ENCODE peak calls at places on chromosomes 7 and 10, in six cellular contexts. W, D, E, Q, Z and T are unnamed samples. For H3K4me1, the result is how much of the 10 kb centered on the place peaks cover.

GRCh38 chr7:31782411-31782991 is 95.5 kb downstream of the PPP1R17 start:
- DNase-seq in W (no peak), D (peak), E (peak), Q (peak), Z (no peak), T (no peak)

GRCh38 chr7:94003446-94004023 is 620 bp downstream of the BET1 start:
- DNase-seq in W (no peak), D (no peak), E (peak), Q (peak), Z (no peak), T (no peak)

GRCh38 chr10:112374724-112375541 is 1.0 kb downstream of the ACSL5 start:
- DNase-seq in W (no peak), D (no peak), E (no peak), Q (no peak), Z (no peak), T (no peak)

GRCh38 chr7:121016976-121017375 is 28.5 kb downstream of the CPED1 start:
- DNase-seq in W (no peak), D (no peak), E (no peak), Q (peak), Z (no peak), T (no peak)

GRCh38 chr7:151388007-151388297 is 21.9 kb downstream of the WDR86 start:
- DNase-seq in W (no peak), D (no peak), E (no peak), Q (no peak), Z (no peak), T (no peak)

GRCh38 chr10:101889256-101890210 is 45.9 kb upstream of the KCNIP2 start:
- DNase-seq in W (peak), D (peak), E (peak), Q (peak), Z (peak), T (peak)

GRCh38 chr7:22346383-22347107 is 10.4 kb downstream of the RAPGEF5 start:
- DNase-seq in W (no peak), D (no peak), E (no peak), Q (no peak), Z (no peak), T (no peak)

GRCh38 chr7:82926477-82926876 is 236.2 kb downstream of the PCLO start:
- DNase-seq in W (no peak), D (no peak), E (peak), Q (no peak), Z (no peak), T (no peak)

GRCh38 chr10:11551915-11552602 is 59.4 kb downstream of the USP6NL start:
- DNase-seq in W (no peak), D (no peak), E (no peak), Q (peak), Z (no peak), T (no peak)

GRCh38 chr10:30219977-30220751 is 128.9 kb downstream of the MTPAP start:
- DNase-seq in W (no peak), D (no peak), E (peak), Q (peak), Z (no peak), T (no peak)

GRCh38 chr7:157431173-157431950 is 94.6 kb downstream of the DNAJB6 start:
- DNase-seq in W (no peak), D (peak), E (no peak), Q (no peak), Z (no peak), T (peak)

GRCh38 chr10:23994459-23995046 is 214.4 kb upstream of the KIAA1217 start:
- DNase-seq in W (peak), D (peak), E (peak), Q (peak), Z (no peak), T (peak)

GRCh38 chr10:53209941-53210611 is 437.5 kb upstream of the MBL2 start:
- DNase-seq in W (no peak), D (no peak), E (peak), Q (peak), Z (no peak), T (no peak)

GRCh38 chr10:8058274-8059111 is 4.0 kb downstream of the GATA3 start:
- DNase-seq in W (no peak), D (no peak), E (no peak), Q (no peak), Z (no peak), T (no peak)

GRCh38 chr10:75019360-75019759 is 92.1 kb upstream of the SAMD8 start:
- DNase-seq in W (no peak), D (no peak), E (no peak), Q (peak), Z (no peak), T (no peak)

GRCh38 chr10:7288060-7288690 is 122.7 kb downstream of the SFMBT2 start:
- DNase-seq in W (no peak), D (no peak), E (no peak), Q (no peak), Z (no peak), T (no peak)

GRCh38 chr10:117755615-117756014 is 213.1 kb downstream of the EMX2 start:
- DNase-seq in W (no peak), D (no peak), E (no peak), Q (no peak), Z (no peak), T (no peak)

GRCh38 chr10:10078476-10078875 is 939.2 kb upstream of the CELF2 start:
- DNase-seq in W (no peak), D (no peak), E (no peak), Q (no peak), Z (no peak), T (no peak)

GRCh38 chr10:79013406-79013805 is 55.4 kb upstream of the ZMIZ1 start:
- DNase-seq in W (no peak), D (no peak), E (no peak), Q (no peak), Z (no peak), T (no peak)

GRCh38 chr10:90051053-90051452 is 349.7 kb downstream of the KIF20B start:
- DNase-seq in W (no peak), D (no peak), E (no peak), Q (no peak), Z (no peak), T (no peak)

GRCh38 chr7:42952328-42952727 is 20.2 kb downstream of the MRPL32 start:
- DNase-seq in W (no peak), D (no peak), E (no peak), Q (no peak), Z (no peak), T (no peak)

GRCh38 chr10:1199345-1199673 is 143.1 kb downstream of the WDR37 start:
- DNase-seq in W (no peak), D (peak), E (no peak), Q (no peak), Z (no peak), T (no peak)

GRCh38 chr7:99563650-99564049 is 5.2 kb downstream of the ZNF655 start:
- DNase-seq in W (no peak), D (no peak), E (no peak), Q (peak), Z (no peak), T (no peak)

GRCh38 chr7:140534743-140535142 is 55.4 kb upstream of the MKRN1 start:
- DNase-seq in W (peak), D (no peak), E (no peak), Q (no peak), Z (no peak), T (no peak)

GRCh38 chr10:43106256-43107091 is 29.6 kb downstream of the RET start:
- DNase-seq in W (no peak), D (no peak), E (no peak), Q (no peak), Z (no peak), T (no peak)

GRCh38 chr7:20441346-20441745 is 110.6 kb downstream of the ITGB8 start:
- DNase-seq in W (no peak), D (no peak), E (no peak), Q (no peak), Z (no peak), T (no peak)

GRCh38 chr10:29199344-29199743 is 89.5 kb upstream of the LYZL1 start:
- DNase-seq in W (no peak), D (no peak), E (peak), Q (no peak), Z (no peak), T (no peak)

GRCh38 chr7:29795696-29796095 is 10.6 kb upstream of the WIPF3 start:
- DNase-seq in W (no peak), D (no peak), E (no peak), Q (no peak), Z (no peak), T (no peak)
- H3K4me1 ChIP-seq in W (under half), D (under half), E (under half), Q (under half), Z (under half), T (under half)

DNA sequence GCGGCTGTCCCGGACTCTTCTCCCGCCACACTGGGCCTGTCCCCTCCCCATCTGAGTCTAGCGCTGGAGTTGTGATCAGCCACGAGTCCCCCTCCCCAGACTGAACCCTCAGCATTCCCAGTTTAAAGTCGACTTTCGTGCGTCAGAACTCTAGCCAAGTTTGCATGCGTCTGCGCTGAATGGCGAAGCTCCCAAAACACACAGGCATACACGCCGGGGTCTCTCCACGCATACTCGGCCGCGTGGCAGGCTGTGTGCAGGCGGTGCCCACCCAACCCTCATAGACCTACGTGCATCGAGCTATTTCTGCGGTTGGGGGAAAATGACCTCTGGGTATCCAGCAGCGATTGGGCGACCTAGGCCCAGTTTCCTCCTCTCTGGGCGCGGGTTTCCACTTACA is 2.3 kb upstream of the HMX3 start:
- DNase-seq in W (no peak), D (no peak), E (no peak), Q (no peak), Z (no peak), T (no peak)
- H3K4me1 ChIP-seq in W (under half), D (under half), E (under half), Q (under half), Z (under half), T (under half)

GRCh38 chr7:96308950-96309263 is 13.0 kb downstream of the SLC25A13 start:
- DNase-seq in W (no peak), D (no peak), E (no peak), Q (no peak), Z (no peak), T (no peak)
- H3K4me1 ChIP-seq in W (under half), D (under half), E (under half), Q (under half), Z (under half), T (half or more)

DNA sequence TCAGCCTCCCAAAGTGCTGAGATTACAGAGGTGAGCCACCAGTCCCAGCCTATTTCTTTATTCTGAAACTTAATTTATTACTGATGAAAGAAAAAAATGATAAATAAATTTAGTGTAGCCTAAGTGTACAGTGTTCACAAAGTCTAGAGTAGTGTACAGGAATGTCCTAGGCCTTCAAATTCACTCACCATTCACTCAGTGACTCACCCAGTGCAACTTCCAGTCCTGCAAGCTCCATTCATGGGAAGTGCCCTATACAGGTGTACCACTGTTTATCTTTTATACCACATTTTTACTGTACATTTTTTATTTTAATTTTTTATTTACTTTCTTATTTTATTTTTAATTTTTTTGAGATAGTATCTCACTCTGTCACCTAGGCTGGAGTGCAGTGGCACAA is 12.2 kb downstream of the MRLN start:
- DNase-seq in W (no peak), D (no peak), E (no peak), Q (no peak), Z (no peak), T (no peak)
- H3K4me1 ChIP-seq in W (under half), D (under half), E (under half), Q (under half), Z (under half), T (under half)

DNA sequence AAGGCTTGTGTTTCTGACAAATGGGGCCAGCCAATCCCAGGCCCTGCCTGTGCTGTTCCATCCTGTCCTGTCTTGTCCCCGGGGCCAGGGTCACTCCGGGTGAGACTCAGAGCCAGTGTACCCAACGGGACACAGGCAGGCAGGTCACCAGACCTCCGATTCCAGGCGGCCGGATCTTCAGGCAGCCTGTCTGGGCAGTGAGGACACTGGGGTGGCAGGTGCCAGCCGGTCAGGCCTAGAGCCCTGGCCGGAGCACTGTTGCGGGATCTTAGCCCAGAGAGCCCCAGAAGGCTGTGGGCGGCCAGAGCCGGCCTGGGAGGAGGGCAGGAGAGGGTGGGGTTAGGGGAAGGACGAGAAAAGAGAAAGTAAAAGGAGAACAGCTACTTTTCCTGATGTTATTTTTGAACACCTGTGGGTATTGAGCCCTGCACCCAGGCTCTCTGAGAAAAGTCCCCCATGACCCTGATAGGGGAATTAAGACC is 134.3 kb upstream of the TNRC18 start:
- DNase-seq in W (peak), D (peak), E (no peak), Q (no peak), Z (no peak), T (peak)
- H3K4me1 ChIP-seq in W (under half), D (half or more), E (under half), Q (under half), Z (half or more), T (under half)

GRCh38 chr10:124071141-124071540 is 22.3 kb downstream of the CHST15 start:
- DNase-seq in W (no peak), D (no peak), E (no peak), Q (no peak), Z (no peak), T (no peak)
- H3K4me1 ChIP-seq in W (under half), D (under half), E (under half), Q (under half), Z (under half), T (under half)

GRCh38 chr10:35027567-35027966 is 62.6 kb downstream of the CUL2 start:
- DNase-seq in W (no peak), D (no peak), E (no peak), Q (peak), Z (no peak), T (no peak)
- H3K4me1 ChIP-seq in W (under half), D (under half), E (under half), Q (under half), Z (under half), T (under half)

GRCh38 chr10:71188201-71188600 is 24.2 kb upstream of the UNC5B start:
- DNase-seq in W (no peak), D (no peak), E (no peak), Q (no peak), Z (no peak), T (no peak)
- H3K4me1 ChIP-seq in W (under half), D (under half), E (under half), Q (under half), Z (under half), T (under half)

GRCh38 chr7:26190417-26190869 is 10.1 kb downstream of the HNRNPA2B1 start:
- DNase-seq in W (no peak), D (no peak), E (no peak), Q (no peak), Z (no peak), T (no peak)
- H3K4me1 ChIP-seq in W (under half), D (under half), E (under half), Q (under half), Z (half or more), T (half or more)

GRCh38 chr7:134694299-134694698 is 47.6 kb downstream of the BPGM start:
- DNase-seq in W (no peak), D (no peak), E (peak), Q (no peak), Z (no peak), T (no peak)

GRCh38 chr7:134695321-134695860 is 48.7 kb downstream of the BPGM start:
- DNase-seq in W (no peak), D (no peak), E (no peak), Q (peak), Z (no peak), T (no peak)

GRCh38 chr7:134694767-134695166 is 48.1 kb downstream of the BPGM start:
- DNase-seq in W (no peak), D (no peak), E (no peak), Q (no peak), Z (no peak), T (no peak)

GRCh38 chr7:134691820-134692705 is 45.4 kb downstream of the BPGM start:
- DNase-seq in W (no peak), D (no peak), E (no peak), Q (peak), Z (no peak), T (no peak)

GRCh38 chr7:134693256-134693655 is 46.6 kb downstream of the BPGM start:
- DNase-seq in W (no peak), D (no peak), E (no peak), Q (peak), Z (peak), T (peak)
- H3K4me1 ChIP-seq in W (under half), D (under half), E (under half), Q (under half), Z (under half), T (under half)